ENCODE peak calls at places on chromosomes 12 and 14, in seven cellular contexts. C is foreskin fibroblast; O is progenitor cell of endocrine pancreas; W is fibroblast of villous mesenchyme; E is Calu3; L is activated naive CD8-positive, alpha-beta T cell treated with anti-CD3 and anti-CD28 coated beads, Interleukin-2, amount 50 U/mL, for 24 hours; D is heart left ventricle. P is an unnamed sample.

GRCh38 chr14:97602438-97603117 is 805.4 kb downstream of the VRK1 start:
- DNase-seq in C (no peak), O (no peak), W (no peak), E (no peak), L (peak), D (no peak), P (no peak)

GRCh38 chr14:104435147-104436046 is 144.2 kb upstream of the C14orf180 start:
- DNase-seq in C (no peak), O (no peak), W (no peak), E (no peak), L (no peak), D (no peak), P (no peak)

GRCh38 chr14:95303552-95303951 is 16.2 kb downstream of the CLMN start:
- DNase-seq in C (no peak), O (no peak), W (no peak), E (no peak), L (no peak), D (no peak), P (no peak)

GRCh38 chr12:132003846-132004245 is 54.1 kb downstream of the EP400 start:
- DNase-seq in C (peak), O (no peak), W (no peak), E (no peak), L (no peak), D (no peak), P (no peak)

GRCh38 chr12:5379737-5380496 is 52.0 kb upstream of the NTF3 start:
- DNase-seq in C (no peak), O (no peak), W (no peak), E (no peak), L (no peak), D (no peak), P (no peak)

GRCh38 chr12:47737936-47738335 is 12.6 kb upstream of the ENDOU start:
- DNase-seq in C (no peak), O (no peak), W (no peak), E (no peak), L (no peak), D (no peak), P (peak)

GRCh38 chr12:62714409-62715075 is 220.4 kb downstream of the PPM1H start:
- DNase-seq in C (no peak), O (no peak), W (no peak), E (no peak), L (no peak), D (peak), P (no peak)

GRCh38 chr12:57755454-57756372 is 810 bp downstream of the MARCHF9 start:
- DNase-seq in C (no peak), O (no peak), W (no peak), E (peak), L (no peak), D (no peak), P (peak)

GRCh38 chr14:20194101-20194500 is 3.4 kb downstream of the OR11G2 start:
- DNase-seq in C (no peak), O (no peak), W (no peak), E (no peak), L (no peak), D (no peak), P (no peak)

GRCh38 chr12:109612975-109613502 is 39.4 kb downstream of the MVK start:
- DNase-seq in C (no peak), O (no peak), W (peak), E (no peak), L (no peak), D (no peak), P (peak)

GRCh38 chr12:82694970-82695369 is 8.3 kb downstream of the TMTC2 start:
- DNase-seq in C (peak), O (no peak), W (peak), E (no peak), L (no peak), D (no peak), P (no peak)

GRCh38 chr12:48936379-48936979 is 11.2 kb upstream of the FKBP11 start:
- DNase-seq in C (peak), O (peak), W (peak), E (peak), L (peak), D (peak), P (peak)

GRCh38 chr12:18864900-18865561 is 127.1 kb downstream of the CAPZA3 start:
- DNase-seq in C (peak), O (no peak), W (peak), E (peak), L (no peak), D (peak), P (peak)

GRCh38 chr12:11719678-11720099 is 70.2 kb downstream of the ETV6 start:
- DNase-seq in C (peak), O (no peak), W (peak), E (peak), L (peak), D (peak), P (no peak)

GRCh38 chr12:52427083-52427482 is 7.1 kb downstream of the KRT75 start:
- DNase-seq in C (no peak), O (no peak), W (no peak), E (no peak), L (no peak), D (no peak), P (no peak)

GRCh38 chr14:88975926-88976325 is 151.5 kb downstream of the TTC8 start:
- DNase-seq in C (no peak), O (no peak), W (no peak), E (no peak), L (no peak), D (no peak), P (no peak)

GRCh38 chr12:92927436-92928116 is 1.5 kb downstream of the EEA1 start:
- DNase-seq in C (peak), O (no peak), W (peak), E (no peak), L (no peak), D (no peak), P (peak)

GRCh38 chr12:108730337-108731104 is 797 bp downstream of the CORO1C start:
- DNase-seq in C (peak), O (peak), W (peak), E (peak), L (peak), D (peak), P (peak)

GRCh38 chr12:93419388-93420034 is 22.2 kb downstream of the UBE2N start:
- DNase-seq in C (no peak), O (no peak), W (peak), E (no peak), L (no peak), D (no peak), P (peak)

GRCh38 chr12:26271889-26272492 is 76.6 kb downstream of the SSPN start:
- DNase-seq in C (peak), O (no peak), W (peak), E (peak), L (peak), D (peak), P (no peak)

GRCh38 chr14:43729149-43729548 is 777.9 kb downstream of the FSCB start:
- DNase-seq in C (no peak), O (no peak), W (no peak), E (no peak), L (no peak), D (no peak), P (no peak)

GRCh38 chr12:132152411-132152821 is 8.2 kb downstream of the NOC4L start:
- DNase-seq in C (no peak), O (no peak), W (no peak), E (no peak), L (no peak), D (no peak), P (no peak)

GRCh38 chr12:10957741-10958140 is 18.7 kb upstream of the TAS2R14 start:
- DNase-seq in C (no peak), O (no peak), W (no peak), E (no peak), L (no peak), D (no peak), P (no peak)

GRCh38 chr14:82501554-82501953 is 967.9 kb upstream of the SEL1L start:
- DNase-seq in C (no peak), O (no peak), W (no peak), E (no peak), L (no peak), D (no peak), P (no peak)

GRCh38 chr14:31592619-31593018 is 31.4 kb downstream of the NUBPL start:
- DNase-seq in C (no peak), O (no peak), W (no peak), E (no peak), L (no peak), D (no peak), P (no peak)

GRCh38 chr12:1829306-1829900 is 9.0 kb downstream of the LRTM2 start:
- DNase-seq in C (no peak), O (no peak), W (no peak), E (no peak), L (no peak), D (peak), P (no peak)

GRCh38 chr12:45914090-45914489 is 76.3 kb downstream of the SCAF11 start:
- DNase-seq in C (peak), O (no peak), W (peak), E (no peak), L (no peak), D (no peak), P (peak)

GRCh38 chr14:70029296-70030132 is 150.3 kb downstream of the SMOC1 start:
- DNase-seq in C (no peak), O (no peak), W (no peak), E (no peak), L (no peak), D (no peak), P (no peak)

GRCh38 chr14:97138801-97139200 is 341.6 kb downstream of the VRK1 start:
- DNase-seq in C (no peak), O (no peak), W (no peak), E (no peak), L (no peak), D (no peak), P (peak)

GRCh38 chr14:31568151-31568550 is 6.9 kb downstream of the NUBPL start:
- DNase-seq in C (no peak), O (no peak), W (peak), E (no peak), L (no peak), D (no peak), P (no peak)